ENCODE peak calls at places on chromosomes 2 and 18, in eight cellular contexts. A is activated effector memory CD4-positive, alpha-beta T cell treated with anti-CD3 and anti-CD28 coated beads, Interleukin-2, amount 50 U/mL, for 16 hours; K is SIG-M5; Q is stimulated activated CD4-positive, alpha-beta T cell treated with anti-CD3 and anti-CD28 coated beads, Interleukin-15, amount 100 ng/mL, for 24 hours; B is NCI-H345; U is kidney tubule cell; Z is brain pericyte; P is Right ventricle myocardium superior. C is an unnamed sample.

GRCh38 chr18:10139783-10140410 is 226.1 kb downstream of the VAPA start:
- DNase-seq in A (no peak), K (no peak), Q (no peak), B (no peak), U (peak), Z (no peak), P (no peak), C (no peak)

GRCh38 chr18:12308386-12309100 is 502 bp downstream of the TUBB6 start:
- DNase-seq in A (no peak), K (peak), Q (peak), B (no peak), U (peak), Z (peak), P (peak), C (no peak)

GRCh38 chr2:109558076-109558882 is 55.5 kb downstream of the SEPTIN10 start:
- DNase-seq in A (no peak), K (peak), Q (no peak), B (no peak), U (peak), Z (no peak), P (no peak), C (no peak)

GRCh38 chr2:230905448-230906430 is 19.3 kb downstream of the GPR55 start:
- DNase-seq in A (peak), K (no peak), Q (peak), B (peak), U (peak), Z (no peak), P (no peak), C (no peak)

GRCh38 chr18:62091487-62092120 is 95.3 kb downstream of the PIGN start:
- DNase-seq in A (no peak), K (no peak), Q (no peak), B (no peak), U (no peak), Z (no peak), P (no peak), C (no peak)

GRCh38 chr2:218259099-218259921 is 1.5 kb upstream of the GPBAR1 start:
- DNase-seq in A (peak), K (no peak), Q (no peak), B (no peak), U (peak), Z (no peak), P (peak), C (no peak)

GRCh38 chr2:216082805-216083204 is 1.1 kb downstream of the TMEM169 start:
- DNase-seq in A (peak), K (no peak), Q (peak), B (peak), U (peak), Z (no peak), P (no peak), C (no peak)

GRCh38 chr2:71614976-71615768 is 161.8 kb downstream of the DYSF start:
- DNase-seq in A (peak), K (no peak), Q (no peak), B (no peak), U (no peak), Z (peak), P (peak), C (peak)

GRCh38 chr2:162090109-162090508 is 16.1 kb upstream of the DPP4 start:
- DNase-seq in A (no peak), K (no peak), Q (no peak), B (no peak), U (peak), Z (no peak), P (no peak), C (no peak)

GRCh38 chr2:86825728-86826386 is 35.1 kb upstream of the CD8A start:
- DNase-seq in A (no peak), K (no peak), Q (peak), B (no peak), U (no peak), Z (no peak), P (no peak), C (no peak)